ENCODE peak calls at places on chromosomes 1 and 21, in seven cellular contexts. One of them, this sample, is unnamed.

GRCh38 chr1:214216031-214216430 is 64.9 kb upstream of the SMYD2 start:
- DNase-seq in activated T-cell treated with anti-CD3 and anti-CD28 coated beads, Interleukin-2, amount 50 U/mL, for 1 hour: no peak
- DNase-seq in activated naive CD4-positive, alpha-beta T cell treated with anti-CD3 and anti-CD28 coated beads for 36 hours: no peak
- DNase-seq in heart right ventricle: no peak
- DNase-seq in smooth muscle cell of the brain vasculature: no peak
- DNase-seq in lung microvascular endothelial cell: no peak
- DNase-seq in astrocyte of the spinal cord: no peak
- DNase-seq in this sample: no peak

GRCh38 chr1:211829343-211830054 is 1.1 kb downstream of the LPGAT1 start:
- DNase-seq in lung microvascular endothelial cell: peak; percentile 9
- DNase-seq in smooth muscle cell of the brain vasculature: no peak
- DNase-seq in activated T-cell treated with anti-CD3 and anti-CD28 coated beads, Interleukin-2, amount 50 U/mL, for 1 hour: no peak
- DNase-seq in heart right ventricle: peak; percentile 33
- DNase-seq in activated naive CD4-positive, alpha-beta T cell treated with anti-CD3 and anti-CD28 coated beads for 36 hours: no peak
- DNase-seq in astrocyte of the spinal cord: no peak
- DNase-seq in this sample: no peak

GRCh38 chr1:196034080-196034706 is 574.0 kb downstream of the KCNT2 start:
- DNase-seq in smooth muscle cell of the brain vasculature: no peak
- DNase-seq in astrocyte of the spinal cord: peak; percentile 69
- DNase-seq in heart right ventricle: no peak
- DNase-seq in activated naive CD4-positive, alpha-beta T cell treated with anti-CD3 and anti-CD28 coated beads for 36 hours: no peak
- DNase-seq in lung microvascular endothelial cell: no peak
- DNase-seq in activated T-cell treated with anti-CD3 and anti-CD28 coated beads, Interleukin-2, amount 50 U/mL, for 1 hour: no peak
- DNase-seq in this sample: no peak

GRCh38 chr1:36352141-36352909 is 28.9 kb upstream of the EVA1B start:
- DNase-seq in smooth muscle cell of the brain vasculature: no peak
- DNase-seq in astrocyte of the spinal cord: peak; percentile 15
- DNase-seq in heart right ventricle: no peak
- DNase-seq in lung microvascular endothelial cell: peak; percentile 49
- DNase-seq in activated T-cell treated with anti-CD3 and anti-CD28 coated beads, Interleukin-2, amount 50 U/mL, for 1 hour: no peak
- DNase-seq in activated naive CD4-positive, alpha-beta T cell treated with anti-CD3 and anti-CD28 coated beads for 36 hours: no peak
- DNase-seq in this sample: no peak

GRCh38 chr1:31984419-31985347 is 29.0 kb upstream of the KHDRBS1 start:
- DNase-seq in activated T-cell treated with anti-CD3 and anti-CD28 coated beads, Interleukin-2, amount 50 U/mL, for 1 hour: peak; percentile 43
- DNase-seq in activated naive CD4-positive, alpha-beta T cell treated with anti-CD3 and anti-CD28 coated beads for 36 hours: peak; percentile 65
- DNase-seq in heart right ventricle: no peak
- DNase-seq in lung microvascular endothelial cell: peak; percentile 29
- DNase-seq in smooth muscle cell of the brain vasculature: no peak
- DNase-seq in astrocyte of the spinal cord: peak; percentile 57
- DNase-seq in this sample: peak; percentile 47

GRCh38 chr1:214740471-214740870 is 137.5 kb downstream of the CENPF start:
- DNase-seq in astrocyte of the spinal cord: no peak
- DNase-seq in lung microvascular endothelial cell: no peak
- DNase-seq in smooth muscle cell of the brain vasculature: no peak
- DNase-seq in activated T-cell treated with anti-CD3 and anti-CD28 coated beads, Interleukin-2, amount 50 U/mL, for 1 hour: no peak
- DNase-seq in activated naive CD4-positive, alpha-beta T cell treated with anti-CD3 and anti-CD28 coated beads for 36 hours: no peak
- DNase-seq in heart right ventricle: no peak
- DNase-seq in this sample: no peak

GRCh38 chr1:61184035-61184713 is 101.8 kb downstream of the NFIA start:
- DNase-seq in lung microvascular endothelial cell: peak; percentile 97
- DNase-seq in activated T-cell treated with anti-CD3 and anti-CD28 coated beads, Interleukin-2, amount 50 U/mL, for 1 hour: no peak
- DNase-seq in heart right ventricle: peak; percentile 92
- DNase-seq in smooth muscle cell of the brain vasculature: peak; percentile 88
- DNase-seq in astrocyte of the spinal cord: peak; percentile 93
- DNase-seq in activated naive CD4-positive, alpha-beta T cell treated with anti-CD3 and anti-CD28 coated beads for 36 hours: no peak
- DNase-seq in this sample: peak; percentile 90

GRCh38 chr1:7562729-7563605 is 208.1 kb upstream of the VAMP3 start:
- DNase-seq in heart right ventricle: no peak
- DNase-seq in lung microvascular endothelial cell: no peak
- DNase-seq in activated T-cell treated with anti-CD3 and anti-CD28 coated beads, Interleukin-2, amount 50 U/mL, for 1 hour: no peak
- DNase-seq in activated naive CD4-positive, alpha-beta T cell treated with anti-CD3 and anti-CD28 coated beads for 36 hours: no peak
- DNase-seq in astrocyte of the spinal cord: no peak
- DNase-seq in smooth muscle cell of the brain vasculature: no peak
- DNase-seq in this sample: no peak

GRCh38 chr1:225845097-225845496 is 35.2 kb downstream of the EPHX1 start:
- DNase-seq in lung microvascular endothelial cell: no peak
- DNase-seq in activated naive CD4-positive, alpha-beta T cell treated with anti-CD3 and anti-CD28 coated beads for 36 hours: no peak
- DNase-seq in astrocyte of the spinal cord: no peak
- DNase-seq in smooth muscle cell of the brain vasculature: no peak
- DNase-seq in heart right ventricle: no peak
- DNase-seq in activated T-cell treated with anti-CD3 and anti-CD28 coated beads, Interleukin-2, amount 50 U/mL, for 1 hour: no peak
- DNase-seq in this sample: no peak

GRCh38 chr1:84366786-84367185 is 31.5 kb upstream of the DNASE2B start:
- DNase-seq in activated naive CD4-positive, alpha-beta T cell treated with anti-CD3 and anti-CD28 coated beads for 36 hours: no peak
- DNase-seq in astrocyte of the spinal cord: peak; percentile 53
- DNase-seq in heart right ventricle: no peak
- DNase-seq in lung microvascular endothelial cell: no peak
- DNase-seq in activated T-cell treated with anti-CD3 and anti-CD28 coated beads, Interleukin-2, amount 50 U/mL, for 1 hour: no peak
- DNase-seq in smooth muscle cell of the brain vasculature: no peak
- DNase-seq in this sample: no peak

GRCh38 chr21:43347461-43347860 is 79.5 kb downstream of the SIK1 start:
- DNase-seq in activated T-cell treated with anti-CD3 and anti-CD28 coated beads, Interleukin-2, amount 50 U/mL, for 1 hour: no peak
- DNase-seq in smooth muscle cell of the brain vasculature: no peak
- DNase-seq in astrocyte of the spinal cord: no peak
- DNase-seq in activated naive CD4-positive, alpha-beta T cell treated with anti-CD3 and anti-CD28 coated beads for 36 hours: no peak
- DNase-seq in lung microvascular endothelial cell: no peak
- DNase-seq in heart right ventricle: no peak
- DNase-seq in this sample: no peak

GRCh38 chr1:179164494-179164893 is 65.0 kb downstream of the ABL2 start:
- DNase-seq in heart right ventricle: no peak
- DNase-seq in activated T-cell treated with anti-CD3 and anti-CD28 coated beads, Interleukin-2, amount 50 U/mL, for 1 hour: no peak
- DNase-seq in astrocyte of the spinal cord: peak; percentile 51
- DNase-seq in smooth muscle cell of the brain vasculature: no peak
- DNase-seq in activated naive CD4-positive, alpha-beta T cell treated with anti-CD3 and anti-CD28 coated beads for 36 hours: no peak
- DNase-seq in lung microvascular endothelial cell: no peak
- DNase-seq in this sample: peak; percentile 53

GRCh38 chr1:56911098-56911497 is 54.7 kb downstream of the C8B start:
- DNase-seq in smooth muscle cell of the brain vasculature: no peak
- DNase-seq in activated naive CD4-positive, alpha-beta T cell treated with anti-CD3 and anti-CD28 coated beads for 36 hours: no peak
- DNase-seq in heart right ventricle: no peak
- DNase-seq in lung microvascular endothelial cell: no peak
- DNase-seq in activated T-cell treated with anti-CD3 and anti-CD28 coated beads, Interleukin-2, amount 50 U/mL, for 1 hour: no peak
- DNase-seq in astrocyte of the spinal cord: no peak
- DNase-seq in this sample: no peak

GRCh38 chr21:45846373-45847160 is 135.0 kb upstream of the COL6A1 start:
- DNase-seq in heart right ventricle: peak; percentile 48
- DNase-seq in activated naive CD4-positive, alpha-beta T cell treated with anti-CD3 and anti-CD28 coated beads for 36 hours: no peak
- DNase-seq in activated T-cell treated with anti-CD3 and anti-CD28 coated beads, Interleukin-2, amount 50 U/mL, for 1 hour: no peak
- DNase-seq in smooth muscle cell of the brain vasculature: no peak
- DNase-seq in astrocyte of the spinal cord: peak; percentile 27
- DNase-seq in lung microvascular endothelial cell: peak; percentile 14
- DNase-seq in this sample: no peak

GRCh38 chr1:235783148-235783776 is 83.4 kb downstream of the LYST start:
- DNase-seq in heart right ventricle: no peak
- DNase-seq in activated naive CD4-positive, alpha-beta T cell treated with anti-CD3 and anti-CD28 coated beads for 36 hours: no peak
- DNase-seq in smooth muscle cell of the brain vasculature: peak; percentile 17
- DNase-seq in activated T-cell treated with anti-CD3 and anti-CD28 coated beads, Interleukin-2, amount 50 U/mL, for 1 hour: no peak
- DNase-seq in lung microvascular endothelial cell: peak; percentile 67
- DNase-seq in astrocyte of the spinal cord: peak; percentile 71
- DNase-seq in this sample: peak; percentile 16

GRCh38 chr1:33297911-33298622 is 22.8 kb downstream of the A3GALT2 start:
- DNase-seq in smooth muscle cell of the brain vasculature: no peak
- DNase-seq in activated T-cell treated with anti-CD3 and anti-CD28 coated beads, Interleukin-2, amount 50 U/mL, for 1 hour: no peak
- DNase-seq in heart right ventricle: no peak
- DNase-seq in lung microvascular endothelial cell: no peak
- DNase-seq in astrocyte of the spinal cord: no peak
- DNase-seq in activated naive CD4-positive, alpha-beta T cell treated with anti-CD3 and anti-CD28 coated beads for 36 hours: no peak
- DNase-seq in this sample: no peak

GRCh38 chr1:166384948-166385347 is 218.1 kb upstream of the FAM78B start:
- DNase-seq in lung microvascular endothelial cell: no peak
- DNase-seq in activated naive CD4-positive, alpha-beta T cell treated with anti-CD3 and anti-CD28 coated beads for 36 hours: no peak
- DNase-seq in astrocyte of the spinal cord: no peak
- DNase-seq in heart right ventricle: no peak
- DNase-seq in activated T-cell treated with anti-CD3 and anti-CD28 coated beads, Interleukin-2, amount 50 U/mL, for 1 hour: no peak
- DNase-seq in smooth muscle cell of the brain vasculature: no peak
- DNase-seq in this sample: no peak

GRCh38 chr1:54299037-54299436 is 99.1 kb downstream of the MRPL37 start:
- DNase-seq in lung microvascular endothelial cell: no peak
- DNase-seq in smooth muscle cell of the brain vasculature: no peak
- DNase-seq in activated naive CD4-positive, alpha-beta T cell treated with anti-CD3 and anti-CD28 coated beads for 36 hours: no peak
- DNase-seq in astrocyte of the spinal cord: no peak
- DNase-seq in heart right ventricle: no peak
- DNase-seq in activated T-cell treated with anti-CD3 and anti-CD28 coated beads, Interleukin-2, amount 50 U/mL, for 1 hour: no peak
- DNase-seq in this sample: no peak

GRCh38 chr1:87089823-87090222 is 175.4 kb downstream of the HS2ST1 start:
- DNase-seq in heart right ventricle: no peak
- DNase-seq in smooth muscle cell of the brain vasculature: no peak
- DNase-seq in activated naive CD4-positive, alpha-beta T cell treated with anti-CD3 and anti-CD28 coated beads for 36 hours: no peak
- DNase-seq in astrocyte of the spinal cord: no peak
- DNase-seq in activated T-cell treated with anti-CD3 and anti-CD28 coated beads, Interleukin-2, amount 50 U/mL, for 1 hour: no peak
- DNase-seq in lung microvascular endothelial cell: no peak
- DNase-seq in this sample: no peak